ENCODE peak calls at places on chromosomes 1 and 21, in four cellular contexts. M, O, R and E are unnamed samples.

GRCh38 chr1:99600782-99601181 is 45.1 kb upstream of the PALMD start:
- DNase-seq in M (peak), O (no peak), R (peak), E (no peak)

GRCh38 chr21:34037446-34037845 is 35.9 kb upstream of the MRPS6 start:
- DNase-seq in O (no peak), M (peak), R (no peak), E (no peak)

GRCh38 chr1:203263496-203263895 is 34.0 kb upstream of the CHIT1 start:
- DNase-seq in M (no peak), O (no peak), R (no peak), E (no peak)

GRCh38 chr1:42142894-42143675 is 10.1 kb upstream of the GUCA2B start:
- DNase-seq in M (no peak), O (no peak), R (no peak), E (no peak)

GRCh38 chr21:41752231-41752681 is 14.6 kb downstream of the RIPK4 start:
- DNase-seq in R (no peak), M (peak), O (no peak), E (no peak)

GRCh38 chr1:24928631-24929090 is 1.4 kb downstream of the RUNX3 start:
- DNase-seq in M (no peak), O (no peak), R (no peak), E (no peak)

GRCh38 chr1:185654199-185654951 is 79.8 kb upstream of the HMCN1 start:
- DNase-seq in R (peak), O (no peak), M (no peak), E (no peak)

GRCh38 chr1:20978413-20978812 is 191.3 kb upstream of the HP1BP3 start:
- DNase-seq in O (no peak), M (peak), R (no peak), E (no peak)

GRCh38 chr1:5238351-5239123 is 584.1 kb downstream of the AJAP1 start:
- DNase-seq in M (no peak), O (no peak), R (no peak), E (no peak)

GRCh38 chr1:200130552-200130951 is 103.0 kb downstream of the NR5A2 start:
- DNase-seq in O (no peak), M (no peak), R (no peak), E (no peak)

GRCh38 chr1:12460911-12461621 is 156.9 kb downstream of the DHRS3 start:
- DNase-seq in O (no peak), M (peak), R (no peak), E (no peak)

GRCh38 chr1:158331431-158331830 is at the start of gene CD1B:
- DNase-seq in R (no peak), M (no peak), O (no peak), E (no peak)

GRCh38 chr1:162687870-162688269 is 55.6 kb downstream of the DDR2 start:
- DNase-seq in R (peak), M (no peak), O (no peak), E (no peak)

GRCh38 chr1:52672946-52673345 is 25.2 kb downstream of the COA7 start:
- DNase-seq in M (no peak), O (no peak), R (no peak), E (no peak)

GRCh38 chr1:67685558-67686271 is 714 bp downstream of the GADD45A start:
- DNase-seq in R (no peak), M (peak), O (no peak), E (peak)

GRCh38 chr1:246169486-246169885 is 337.6 kb downstream of the SMYD3 start:
- DNase-seq in O (no peak), M (peak), R (no peak), E (no peak)

GRCh38 chr1:208433086-208433485 is 188.9 kb upstream of the PLXNA2 start:
- DNase-seq in M (no peak), O (no peak), R (no peak), E (no peak)

GRCh38 chr21:17900281-17900989 is 81.3 kb upstream of the C21orf91 start:
- DNase-seq in M (peak), R (no peak), O (no peak), E (peak)

GRCh38 chr1:158014702-158015320 is 21.4 kb downstream of the KIRREL1 start:
- DNase-seq in R (no peak), M (no peak), O (no peak), E (no peak)

GRCh38 chr1:12088607-12089006 is 25.5 kb downstream of the TNFRSF8 start:
- DNase-seq in M (no peak), O (no peak), R (no peak), E (no peak)

GRCh38 chr1:173330149-173330951 is 123.2 kb upstream of the TNFSF4 start:
- DNase-seq in R (no peak), M (peak), O (no peak), E (no peak)

GRCh38 chr1:76153856-76154212 is 79.3 kb downstream of the ST6GALNAC3 start:
- DNase-seq in O (no peak), R (no peak), M (no peak), E (no peak)

GRCh38 chr1:111656093-111657017 is 36.8 kb downstream of the RAP1A start:
- DNase-seq in R (peak), O (no peak), M (peak), E (no peak)

GRCh38 chr1:58874757-58875755 is 91.2 kb upstream of the JUN start:
- DNase-seq in R (peak), O (no peak), M (no peak), E (peak)

GRCh38 chr1:61951731-61952585 is 209.7 kb downstream of the PATJ start:
- DNase-seq in R (no peak), M (no peak), O (no peak), E (no peak)

GRCh38 chr1:189125694-189126093 is 1352.0 kb downstream of the BRINP3 start:
- DNase-seq in M (no peak), R (no peak), O (no peak), E (no peak)

GRCh38 chr1:184974086-184974836 is at the start of gene NIBAN1:
- DNase-seq in R (no peak), O (no peak), M (peak), E (peak)

GRCh38 chr1:85656948-85657347 is 51.3 kb downstream of the ZNHIT6 start:
- DNase-seq in R (no peak), O (no peak), M (no peak), E (no peak)

GRCh38 chr1:66623812-66624211 is 89.9 kb downstream of the SGIP1 start:
- DNase-seq in O (no peak), M (no peak), R (no peak), E (no peak)

GRCh38 chr21:25963186-25963585 is 207.4 kb downstream of the APP start:
- DNase-seq in O (no peak), M (no peak), R (no peak), E (no peak)

GRCh38 chr1:11767932-11768704 is 6.1 kb downstream of the C1orf167 start:
- DNase-seq in R (no peak), O (no peak), M (no peak), E (no peak)

GRCh38 chr1:42998381-42998780 is 39.7 kb upstream of the SLC2A1 start:
- DNase-seq in O (no peak), R (no peak), M (no peak), E (no peak)

GRCh38 chr1:35287807-35288640 is 19.5 kb downstream of the ZMYM4 start:
- DNase-seq in M (no peak), R (no peak), O (no peak), E (no peak)

GRCh38 chr1:183126000-183126366 is 60.1 kb upstream of the LAMC2 start:
- DNase-seq in M (no peak), O (no peak), R (no peak), E (no peak)

GRCh38 chr1:43271186-43272118 is 1.7 kb downstream of the TMEM125 start:
- DNase-seq in R (no peak), M (no peak), O (no peak), E (no peak)

GRCh38 chr1:219967361-219967760 is 39.0 kb upstream of the SLC30A10 start:
- DNase-seq in M (no peak), R (no peak), O (no peak), E (no peak)

GRCh38 chr1:87600070-87600469 is 271.4 kb downstream of the LMO4 start:
- DNase-seq in M (no peak), R (no peak), O (no peak), E (no peak)

GRCh38 chr1:94286864-94287437 is 49.6 kb upstream of the ARHGAP29 start:
- DNase-seq in M (no peak), O (no peak), R (no peak), E (no peak)

GRCh38 chr1:9437931-9438330 is 101.3 kb upstream of the SLC25A33 start:
- DNase-seq in M (no peak), R (no peak), O (no peak), E (no peak)

GRCh38 chr1:9475061-9475627 is 64.1 kb upstream of the SLC25A33 start:
- DNase-seq in R (no peak), M (no peak), O (no peak), E (no peak)

GRCh38 chr1:109256971-109257681 is 7.8 kb downstream of the CELSR2 start:
- DNase-seq in M (no peak), R (no peak), O (no peak), E (no peak)
- TF ChIP-seq ESRRA in M (no peak), R (no peak), O (no peak), E (no peak)

DNA sequence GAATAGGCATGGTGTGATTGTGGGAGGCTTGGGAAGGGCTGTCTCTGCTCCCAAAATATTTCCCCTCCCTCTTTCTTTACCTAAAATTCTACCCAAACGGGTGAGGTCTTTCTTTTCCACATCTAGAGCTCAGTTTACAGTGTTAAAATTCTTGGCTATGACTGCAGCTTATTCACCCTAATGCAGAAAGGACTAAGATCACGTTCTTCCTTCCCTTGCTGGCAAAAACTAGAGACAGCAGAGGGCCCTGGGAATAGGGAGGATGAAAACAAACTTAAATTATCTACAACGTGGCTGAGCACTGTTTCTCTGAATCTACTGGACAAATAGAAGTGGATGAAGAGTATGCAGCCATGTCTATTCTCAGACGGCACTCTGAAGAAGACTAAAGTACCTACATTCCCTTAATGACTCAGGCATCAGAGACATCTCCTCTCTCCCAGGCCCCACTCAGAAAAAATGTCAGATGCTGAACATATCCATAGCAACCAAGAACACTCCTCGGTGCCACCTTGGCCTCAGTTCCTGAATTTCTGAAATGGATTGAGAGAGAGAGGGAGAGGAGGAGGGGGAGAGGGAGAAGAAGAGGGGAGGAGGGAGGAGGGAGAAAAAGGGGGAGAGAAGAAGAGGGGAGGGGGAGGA is 16.1 kb upstream of the OVAAL start:
- DNase-seq in O (no peak), R (no peak), M (no peak), E (no peak)
- TF ChIP-seq CREM in O (no peak), R (no peak), M (no peak), E (no peak)

DNA sequence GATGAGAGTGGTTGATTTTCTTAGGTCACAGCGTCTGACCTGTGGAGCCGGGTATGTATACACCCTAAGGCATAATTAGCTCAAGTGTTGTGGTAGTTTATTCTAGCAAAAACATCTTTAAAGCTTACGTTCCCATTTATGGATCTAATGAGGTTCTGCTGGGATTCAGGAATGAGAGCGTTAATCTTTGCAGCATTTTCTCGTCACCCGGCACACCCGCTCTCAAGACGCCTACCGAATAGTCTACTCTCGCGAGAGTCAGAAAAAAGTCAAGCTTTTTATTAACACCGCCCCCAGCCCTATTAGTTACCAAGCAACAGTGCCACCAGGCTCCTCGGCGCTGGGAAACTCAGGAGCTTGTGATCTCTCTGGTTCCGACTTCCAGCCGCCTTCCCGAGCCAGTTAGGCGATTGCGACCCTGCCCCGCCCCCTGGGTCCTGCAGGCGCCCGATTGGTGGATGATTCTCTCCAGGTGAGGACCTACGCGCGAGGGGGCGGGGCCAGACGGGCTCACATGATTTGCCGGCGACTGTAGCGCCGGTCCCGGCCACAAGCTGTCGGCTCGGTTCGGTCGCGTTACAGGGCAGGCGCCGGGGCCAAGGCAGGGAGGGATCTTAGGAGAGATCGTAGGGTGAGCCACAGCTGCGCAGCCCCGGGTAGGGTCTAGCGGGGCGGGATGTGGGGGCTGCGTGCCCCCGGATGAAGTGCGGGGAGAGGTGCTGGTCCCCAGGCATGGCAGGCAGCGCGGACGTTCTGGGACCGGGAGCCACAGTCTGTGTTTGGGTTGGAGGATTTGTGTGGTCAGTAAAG is at the start of gene PFKFB2:
- DNase-seq in M (peak), O (peak), R (peak), E (peak)
- TF ChIP-seq CTCF in M (no peak), O (peak), R (peak), E (no peak)

DNA sequence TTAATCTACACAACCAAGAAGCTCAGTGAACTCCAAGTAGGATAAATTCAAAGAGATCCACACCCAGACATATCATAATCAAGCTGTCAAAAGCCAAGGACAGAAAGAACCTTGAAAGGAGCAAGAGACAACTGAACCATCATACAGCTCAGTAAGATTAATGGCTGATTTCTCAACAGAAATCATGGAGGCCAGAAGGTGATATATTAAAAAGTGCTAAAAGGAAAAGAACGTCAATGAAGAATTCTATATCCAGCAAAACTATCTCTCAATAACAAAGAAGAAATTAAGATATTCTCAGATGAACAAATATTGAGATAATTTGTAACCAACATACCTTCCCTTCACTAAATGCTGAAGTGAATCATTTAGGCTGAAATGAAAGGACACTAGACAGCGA is 161.8 kb downstream of the TRABD2B start:
- DNase-seq in O (no peak), M (no peak), R (no peak), E (no peak)
- TF ChIP-seq ESRRA in O (no peak), M (no peak), R (no peak), E (no peak)

GRCh38 chr1:55081188-55081904 is 42.0 kb downstream of the PCSK9 start:
- DNase-seq in O (no peak), M (no peak), R (no peak), E (no peak)
- TF ChIP-seq CREM in O (no peak), M (no peak), R (no peak), E (no peak)